ENCODE peak calls at places on chromosomes 7 and 10, in nine cellular contexts. H is tibial nerve, Y is A549, F is stomach, J is ovary, W is upper lobe of left lung, A is H1, U is sigmoid colon, V is GM12878. K is an unnamed sample.

GRCh38 chr7:34928052-34928451 is 109.2 kb downstream of the DPY19L1 start:
- DNase-seq in H (no peak), Y (no peak), F (peak; percentile 39), J (no peak), W (no peak), A (peak; percentile 93), U (no peak), V (no peak), K (no peak)

GRCh38 chr7:50591480-50592438 is 26.6 kb upstream of the DDC start:
- DNase-seq in H (no peak), Y (no peak), F (no peak), J (no peak), W (no peak), A (no peak), U (no peak), V (peak; percentile 21), K (no peak)

GRCh38 chr10:5774987-5775386 is 38.2 kb downstream of the GDI2 start:
- DNase-seq in H (no peak), Y (no peak), F (no peak), J (no peak), W (no peak), A (no peak), U (no peak), V (no peak), K (no peak)

GRCh38 chr10:77925795-77926565 is 575 bp downstream of the DLG5 start:
- DNase-seq in H (no peak), Y (no peak), F (peak; percentile 67), J (peak; percentile 75), W (peak; percentile 90), A (peak; percentile 84), U (peak; percentile 86), V (no peak), K (no peak)

GRCh38 chr7:40717242-40717641 is 582.4 kb downstream of the SUGCT start:
- DNase-seq in H (peak; percentile 30), Y (peak; percentile 12), F (peak; percentile 81), J (peak; percentile 80), W (peak; percentile 39), A (peak; percentile 73), U (no peak), V (no peak), K (no peak)

GRCh38 chr7:120743128-120743527 is 114.8 kb downstream of the TSPAN12 start:
- DNase-seq in H (no peak), Y (no peak), F (no peak), J (no peak), W (no peak), A (no peak), U (no peak), V (no peak), K (no peak)

GRCh38 chr10:23439452-23439919 is 611 bp downstream of the OTUD1 start:
- DNase-seq in H (no peak), Y (peak; percentile 17), F (no peak), J (no peak), W (no peak), A (no peak), U (peak; percentile 66), V (no peak), K (no peak)

GRCh38 chr7:132609222-132609621 is 33.0 kb upstream of the PLXNA4 start:
- DNase-seq in H (no peak), Y (no peak), F (no peak), J (no peak), W (no peak), A (no peak), U (no peak), V (no peak), K (no peak)

GRCh38 chr7:27169658-27170493 is 4.2 kb downstream of the HOXA10 start:
- DNase-seq in H (peak; percentile 13), Y (no peak), F (no peak), J (peak; percentile 36), W (peak; percentile 67), A (no peak), U (peak; percentile 69), V (no peak), K (no peak)

GRCh38 chr7:76506081-76506440 is 4.3 kb upstream of the UPK3B start:
- DNase-seq in H (no peak), Y (no peak), F (no peak), J (no peak), W (peak; percentile 12), A (no peak), U (no peak), V (no peak), K (no peak)

GRCh38 chr7:50352282-50352681 is 47.8 kb downstream of the IKZF1 start:
- DNase-seq in H (no peak), Y (no peak), F (no peak), J (no peak), W (no peak), A (no peak), U (no peak), V (peak; percentile 86), K (no peak)

GRCh38 chr7:152759655-152760383 is at the start of gene ACTR3B:
- DNase-seq in H (peak; percentile 79), Y (peak; percentile 38), F (peak; percentile 93), J (peak; percentile 93), W (peak; percentile 98), A (peak; percentile 95), U (peak; percentile 96), V (no peak), K (peak; percentile 97)

GRCh38 chr10:35783305-35783838 is 141.3 kb upstream of the FZD8 start:
- DNase-seq in H (no peak), Y (peak; percentile 8), F (no peak), J (no peak), W (no peak), A (no peak), U (no peak), V (no peak), K (no peak)

GRCh38 chr10:75358121-75358520 is 43.4 kb downstream of the ZNF503 start:
- DNase-seq in H (no peak), Y (no peak), F (no peak), J (no peak), W (no peak), A (no peak), U (no peak), V (no peak), K (no peak)

GRCh38 chr10:118845776-118846175 is 91.0 kb upstream of the CACUL1 start:
- DNase-seq in H (no peak), Y (no peak), F (no peak), J (no peak), W (no peak), A (no peak), U (no peak), V (no peak), K (no peak)

GRCh38 chr10:60192986-60193385 is 196.7 kb downstream of the ANK3 start:
- DNase-seq in H (no peak), Y (no peak), F (no peak), J (no peak), W (no peak), A (no peak), U (no peak), V (no peak), K (no peak)

GRCh38 chr10:79498431-79498830 is 13.9 kb upstream of the EIF5AL1 start:
- DNase-seq in H (no peak), Y (no peak), F (no peak), J (no peak), W (no peak), A (no peak), U (no peak), V (no peak), K (no peak)

GRCh38 chr7:39633563-39634550 is 10.5 kb downstream of the RALA start:
- DNase-seq in H (no peak), Y (no peak), F (no peak), J (no peak), W (no peak), A (no peak), U (no peak), V (no peak), K (no peak)
- TF ChIP-seq POLR2A in H (no peak), Y (no peak), F (no peak), J (no peak), W (no peak), A (no peak), U (no peak), V (no peak), K (no peak)

DNA sequence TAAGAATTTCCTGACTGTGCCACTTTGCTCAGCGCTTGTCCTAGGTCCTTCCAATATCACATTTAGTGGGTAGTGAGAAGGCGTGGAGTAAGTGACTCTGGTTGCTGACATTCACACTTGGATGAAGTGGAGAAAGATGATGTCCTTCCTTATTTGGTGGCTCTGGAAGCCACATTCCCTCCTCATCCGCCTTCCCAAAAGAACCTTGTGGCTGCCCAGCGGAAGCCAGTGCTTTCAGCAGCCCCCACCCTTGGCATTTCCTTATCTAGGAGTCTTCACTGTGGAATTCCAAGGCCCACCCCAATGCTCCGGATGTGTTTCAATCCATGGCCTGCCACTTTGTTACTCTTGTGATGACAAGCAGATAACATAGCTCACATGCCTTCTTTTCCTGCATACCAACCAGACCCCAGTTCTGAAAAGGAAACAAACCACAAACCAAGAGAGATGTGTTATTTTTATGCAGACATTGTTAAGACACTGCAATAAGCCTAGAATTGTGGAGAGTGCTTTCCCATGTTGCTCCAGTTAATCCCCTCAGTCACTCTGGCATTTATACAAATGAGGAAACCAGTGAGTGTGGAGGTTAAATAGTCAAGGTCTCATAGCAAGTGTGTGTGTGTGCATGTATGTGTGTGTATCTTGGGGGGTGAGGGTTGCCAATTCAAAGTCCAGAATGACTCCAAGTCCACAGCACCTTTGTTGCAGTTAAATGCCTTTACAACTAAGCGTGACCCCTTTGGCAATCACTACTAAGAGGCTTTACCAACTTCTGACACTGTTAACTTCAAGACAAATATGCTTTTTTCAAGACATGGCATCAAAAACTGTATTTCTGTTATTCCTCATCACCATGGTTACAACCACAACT is 10.3 kb upstream of the ANKRD1 start:
- DNase-seq in H (no peak), Y (peak; percentile 54), F (no peak), J (peak; percentile 49), W (no peak), A (no peak), U (no peak), V (no peak), K (no peak)
- H3K4me3 ChIP-seq in H (no peak overlapping the region), Y (no peak overlapping the region), F (no peak overlapping the region), J (no peak overlapping the region), W (no peak overlapping the region), A (peak overlapping the region; percentile 24), U (no peak overlapping the region), V (no peak overlapping the region), K (no peak overlapping the region)

DNA sequence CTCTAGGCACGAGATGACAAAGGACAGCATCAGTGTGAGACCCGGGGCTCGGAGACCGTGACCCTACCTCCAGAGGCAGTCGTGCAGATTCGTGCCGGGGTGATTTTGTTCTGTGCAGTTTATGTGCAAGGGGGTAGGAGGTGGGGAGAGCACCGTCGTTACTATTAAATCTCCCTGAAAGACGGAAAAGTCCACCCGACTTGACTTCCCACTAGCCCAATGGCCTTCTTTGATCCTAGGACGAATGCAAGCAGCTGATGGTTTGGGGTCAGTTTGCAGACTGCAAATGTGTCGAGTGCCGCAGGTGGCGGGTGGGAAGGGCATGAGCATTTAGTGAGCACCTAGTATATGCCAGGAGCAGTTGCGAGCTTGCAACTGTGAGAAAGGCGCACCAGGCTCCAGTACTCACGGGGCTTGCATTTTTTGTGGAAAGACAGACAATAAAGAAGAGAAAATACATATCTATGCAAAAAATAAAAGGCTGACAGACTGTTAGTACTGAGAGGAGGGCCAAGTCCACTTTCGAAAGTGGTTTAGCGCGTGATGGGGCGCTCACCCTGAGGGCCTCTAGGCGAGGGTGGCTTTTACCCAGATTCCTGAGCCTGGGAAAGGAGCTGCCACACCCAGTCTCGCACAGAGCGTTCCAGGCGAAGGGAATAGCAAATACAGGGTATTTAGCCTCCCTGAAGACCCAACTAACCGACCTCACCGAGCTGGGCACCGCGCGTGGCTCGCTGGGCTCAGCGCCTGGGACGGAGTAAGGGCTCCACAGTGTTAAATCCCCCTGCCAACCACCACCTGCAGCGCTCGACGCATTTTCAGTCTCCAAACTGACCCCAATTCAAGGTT is 941 bp upstream of the OSBPL3 start:
- DNase-seq in H (no peak), Y (peak; percentile 38), F (peak; percentile 51), J (peak; percentile 41), W (peak; percentile 85), A (peak; percentile 50), U (peak; percentile 67), V (no peak), K (no peak)
- TF ChIP-seq EP300 in H (no peak), Y (no peak), F (no peak), J (no peak), W (no peak), A (no peak), U (no peak), V (no peak), K (no peak)

GRCh38 chr7:4973728-4974198 is 14.8 kb upstream of the MMD2 start:
- DNase-seq in H (peak; percentile 67), Y (peak; percentile 74), F (peak; percentile 90), J (peak; percentile 95), W (peak; percentile 97), A (peak; percentile 97), U (peak; percentile 93), V (peak; percentile 69), K (peak; percentile 97)
- TF ChIP-seq POLR2A in H (peak; percentile 59), Y (peak; percentile 94), F (no peak), J (peak; percentile 52), W (no peak), A (peak; percentile 47), U (no peak), V (peak; percentile 89), K (peak; percentile 53)